ENCODE peak calls at places on chromosomes 5 and 9, in four cellular contexts. Z is ELF-1; B is activated CD4-positive, alpha-beta T cell treated with anti-CD3 and anti-CD28 coated beads, Interleukin-2, amount 50 U/mL, for 1 hour; F is activated effector memory CD4-positive, alpha-beta T cell treated with Interleukin-2 at 50 U/mL for 16 hours. O is an unnamed sample.
A peak's percentile ranks its signal among the peaks of the same experiment; 100 is the strongest.

GRCh38 chr9:124415852-124416484 is 726 bp upstream of the PSMB7 start:
- DNase-seq in B (no peak), F (no peak), Z (peak; percentile 67), O (no peak)

GRCh38 chr5:15249152-15249551 is 250.8 kb upstream of the FBXL7 start:
- DNase-seq in F (no peak), Z (no peak), B (no peak), O (no peak)

GRCh38 chr9:125752070-125752628 is 5.0 kb downstream of the PBX3 start:
- DNase-seq in B (no peak), F (no peak), Z (peak; percentile 55), O (no peak)

GRCh38 chr5:147727200-147727599 is 55.3 kb downstream of the JAKMIP2 start:
- DNase-seq in F (no peak), Z (no peak), B (no peak), O (no peak)

GRCh38 chr5:177520906-177521513 is 4.2 kb upstream of the DDX41 start:
- DNase-seq in Z (no peak), F (no peak), B (no peak), O (no peak)

GRCh38 chr5:94575196-94575595 is 43.2 kb downstream of the KIAA0825 start:
- DNase-seq in F (no peak), B (no peak), Z (no peak), O (no peak)

GRCh38 chr5:53322257-53322656 is 158.2 kb upstream of the FST start:
- DNase-seq in B (no peak), F (no peak), Z (no peak), O (no peak)

GRCh38 chr5:39696672-39697398 is 272.1 kb upstream of the DAB2 start:
- DNase-seq in B (no peak), Z (no peak), F (no peak), O (no peak)

GRCh38 chr9:112069318-112070169 is 105.6 kb downstream of the SUSD1 start:
- DNase-seq in Z (no peak), F (no peak), B (no peak), O (no peak)